ENCODE peak calls at places on chromosome 6, in seven cellular contexts. J is GM06990; Z is Peyer's patch; O is upper lobe of right lung; I is fibroblast of lung; L is CD8-positive, alpha-beta T cell; M is ovary. E is an unnamed sample.

GRCh38 chr6:11055127-11055627 is 11.1 kb upstream of the ELOVL2 start:
- DNase-seq in J (no peak), Z (no peak), O (no peak), I (peak), L (no peak), M (no peak), E (no peak)

GRCh38 chr6:127893541-127893940 is 7.3 kb downstream of the THEMIS start:
- DNase-seq in J (no peak), Z (no peak), O (no peak), I (no peak), L (peak), M (no peak), E (no peak)

GRCh38 chr6:137950581-137950980 is 83.5 kb downstream of the TNFAIP3 start:
- DNase-seq in J (no peak), Z (no peak), O (no peak), I (no peak), L (no peak), M (no peak), E (no peak)

GRCh38 chr6:64985726-64986125 is 721.3 kb downstream of the EYS start:
- DNase-seq in J (no peak), Z (no peak), O (no peak), I (peak), L (no peak), M (no peak), E (no peak)

GRCh38 chr6:35034411-35035171 is 106.5 kb downstream of the TCP11 start:
- DNase-seq in J (peak), Z (peak), O (peak), I (peak), L (no peak), M (no peak), E (no peak)

GRCh38 chr6:125918681-125919566 is 37.6 kb upstream of the HINT3 start:
- DNase-seq in J (peak), Z (peak), O (no peak), I (peak), L (peak), M (no peak), E (peak)

GRCh38 chr6:143742070-143742954 is 64.5 kb downstream of the PHACTR2 start:
- DNase-seq in J (no peak), Z (no peak), O (no peak), I (no peak), L (no peak), M (no peak), E (no peak)

GRCh38 chr6:130674604-130675003 is 152.6 kb upstream of the SMLR1 start:
- DNase-seq in J (no peak), Z (no peak), O (no peak), I (peak), L (no peak), M (no peak), E (no peak)

GRCh38 chr6:37517411-37517812 is 17.7 kb upstream of the CCDC167 start:
- DNase-seq in J (no peak), Z (peak), O (no peak), I (peak), L (peak), M (no peak), E (peak)

GRCh38 chr6:166778776-166779175 is 151.7 kb upstream of the RPS6KA2 start:
- DNase-seq in J (no peak), Z (no peak), O (no peak), I (no peak), L (no peak), M (no peak), E (no peak)

GRCh38 chr6:167965602-167966539 is 31.6 kb upstream of the KIF25 start:
- DNase-seq in J (no peak), Z (no peak), O (no peak), I (no peak), L (no peak), M (no peak), E (no peak)

GRCh38 chr6:97947841-97948240 is 664.8 kb upstream of the MMS22L start:
- DNase-seq in J (no peak), Z (no peak), O (no peak), I (peak), L (no peak), M (no peak), E (no peak)

GRCh38 chr6:170553686-170554085 is 483 bp upstream of the TBP start:
- DNase-seq in J (no peak), Z (no peak), O (no peak), I (peak), L (peak), M (peak), E (no peak)

GRCh38 chr6:83546636-83547035 is 34.3 kb downstream of the PRSS35 start:
- DNase-seq in J (no peak), Z (no peak), O (no peak), I (no peak), L (peak), M (no peak), E (no peak)

GRCh38 chr6:41743406-41744235 is 3.6 kb downstream of the PGC start:
- DNase-seq in J (no peak), Z (no peak), O (no peak), I (no peak), L (no peak), M (no peak), E (no peak)

GRCh38 chr6:37516920-37517405 is 17.3 kb upstream of the CCDC167 start:
- DNase-seq in J (no peak), Z (no peak), O (no peak), I (no peak), L (peak), M (no peak), E (no peak)

GRCh38 chr6:3294921-3295871 is 36.4 kb downstream of the PSMG4 start:
- DNase-seq in J (no peak), Z (peak), O (peak), I (no peak), L (no peak), M (no peak), E (no peak)

GRCh38 chr6:24584390-24584735 is 61.6 kb downstream of the KIAA0319 start:
- DNase-seq in J (no peak), Z (no peak), O (no peak), I (no peak), L (no peak), M (no peak), E (no peak)

GRCh38 chr6:150539568-150539967 is 60.1 kb upstream of the PLEKHG1 start:
- DNase-seq in J (no peak), Z (no peak), O (no peak), I (no peak), L (no peak), M (no peak), E (no peak)

GRCh38 chr6:127207591-127208120 is 59.0 kb upstream of the RNF146 start:
- DNase-seq in J (no peak), Z (no peak), O (no peak), I (peak), L (no peak), M (no peak), E (no peak)

GRCh38 chr6:79077680-79078056 is 386 bp downstream of the PHIP start:
- DNase-seq in J (no peak), Z (no peak), O (no peak), I (no peak), L (no peak), M (no peak), E (no peak)

GRCh38 chr6:46486186-46486585 is 5.1 kb downstream of the RCAN2 start:
- DNase-seq in J (no peak), Z (no peak), O (no peak), I (no peak), L (no peak), M (no peak), E (no peak)

GRCh38 chr6:47152666-47153065 is 110.5 kb upstream of the ADGRF1 start:
- DNase-seq in J (no peak), Z (no peak), O (no peak), I (no peak), L (no peak), M (no peak), E (no peak)

GRCh38 chr6:137102851-137103492 is 58.2 kb upstream of the IL20RA start:
- DNase-seq in J (peak), Z (peak), O (no peak), I (no peak), L (no peak), M (no peak), E (peak)

GRCh38 chr6:132300323-132300949 is 100.8 kb downstream of the MOXD1 start:
- DNase-seq in J (no peak), Z (peak), O (no peak), I (peak), L (no peak), M (no peak), E (peak)

GRCh38 chr6:132445201-132445951 is 44.1 kb upstream of the MOXD1 start:
- DNase-seq in J (no peak), Z (no peak), O (no peak), I (peak), L (no peak), M (no peak), E (no peak)

GRCh38 chr6:88914180-88914579 is 49.2 kb downstream of the RNGTT start:
- DNase-seq in J (no peak), Z (no peak), O (no peak), I (peak), L (no peak), M (no peak), E (no peak)

GRCh38 chr6:44043036-44043478 is 84.2 kb downstream of the MRPL14 start:
- DNase-seq in J (no peak), Z (no peak), O (no peak), I (peak), L (no peak), M (no peak), E (no peak)

GRCh38 chr6:135951169-135951568 is 99.7 kb downstream of the PDE7B start:
- DNase-seq in J (no peak), Z (no peak), O (no peak), I (no peak), L (no peak), M (no peak), E (no peak)

GRCh38 chr6:151052021-151052646 is 186.6 kb downstream of the MTHFD1L start:
- DNase-seq in J (no peak), Z (no peak), O (no peak), I (no peak), L (no peak), M (no peak), E (no peak)

GRCh38 chr6:137218473-137218916 is 690 bp downstream of the IFNGR1 start:
- DNase-seq in J (peak), Z (peak), O (no peak), I (peak), L (peak), M (no peak), E (no peak)

GRCh38 chr6:36355819-36356218 is 19.1 kb upstream of the BNIP5 start:
- DNase-seq in J (no peak), Z (no peak), O (no peak), I (no peak), L (no peak), M (no peak), E (no peak)

GRCh38 chr6:107956586-107957164 is 1.3 kb downstream of the SEC63 start:
- DNase-seq in J (no peak), Z (no peak), O (no peak), I (peak), L (no peak), M (no peak), E (no peak)

GRCh38 chr6:113160716-113161115 is 696.4 kb upstream of the MARCKS start:
- DNase-seq in J (no peak), Z (no peak), O (no peak), I (no peak), L (no peak), M (no peak), E (no peak)

DNA sequence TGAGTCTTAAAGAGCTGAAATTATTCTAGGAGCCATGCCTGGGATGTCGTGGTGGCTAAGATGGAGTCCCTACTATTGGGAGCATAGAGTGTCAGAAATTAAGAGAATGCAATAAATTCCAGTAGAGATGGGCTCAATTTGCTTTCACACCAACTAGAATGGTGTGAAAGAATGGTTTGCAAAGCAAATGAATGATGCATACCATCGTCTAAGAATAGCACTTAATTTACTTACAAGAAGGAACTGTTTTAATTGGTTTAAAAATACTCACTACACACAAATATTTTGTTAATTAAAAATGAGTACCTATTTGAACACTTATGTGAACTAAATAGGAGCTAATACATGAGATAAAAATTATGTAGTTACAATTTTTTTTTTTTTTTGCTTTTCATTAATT is 132.6 kb downstream of the GMPR start:
- DNase-seq in J (peak), Z (no peak), O (no peak), I (no peak), L (no peak), M (no peak), E (no peak)
- TF ChIP-seq CTCF in J (no peak), Z (no peak), O (no peak), I (no peak), L (no peak), M (no peak), E (no peak)

GRCh38 chr6:18126116-18126515 is 3.6 kb upstream of the NHLRC1 start:
- DNase-seq in J (no peak), Z (no peak), O (no peak), I (peak), L (no peak), M (no peak), E (no peak)

GRCh38 chr6:18122128-18123093 is at the start of gene NHLRC1:
- DNase-seq in J (peak), Z (peak), O (peak), I (peak), L (peak), M (peak), E (peak)

GRCh38 chr6:18118330-18118729 is 4.1 kb downstream of the NHLRC1 start:
- DNase-seq in J (no peak), Z (no peak), O (no peak), I (no peak), L (no peak), M (no peak), E (no peak)

GRCh38 chr6:18119236-18119635 is 3.2 kb downstream of the NHLRC1 start:
- DNase-seq in J (no peak), Z (peak), O (no peak), I (no peak), L (no peak), M (no peak), E (no peak)

DNA sequence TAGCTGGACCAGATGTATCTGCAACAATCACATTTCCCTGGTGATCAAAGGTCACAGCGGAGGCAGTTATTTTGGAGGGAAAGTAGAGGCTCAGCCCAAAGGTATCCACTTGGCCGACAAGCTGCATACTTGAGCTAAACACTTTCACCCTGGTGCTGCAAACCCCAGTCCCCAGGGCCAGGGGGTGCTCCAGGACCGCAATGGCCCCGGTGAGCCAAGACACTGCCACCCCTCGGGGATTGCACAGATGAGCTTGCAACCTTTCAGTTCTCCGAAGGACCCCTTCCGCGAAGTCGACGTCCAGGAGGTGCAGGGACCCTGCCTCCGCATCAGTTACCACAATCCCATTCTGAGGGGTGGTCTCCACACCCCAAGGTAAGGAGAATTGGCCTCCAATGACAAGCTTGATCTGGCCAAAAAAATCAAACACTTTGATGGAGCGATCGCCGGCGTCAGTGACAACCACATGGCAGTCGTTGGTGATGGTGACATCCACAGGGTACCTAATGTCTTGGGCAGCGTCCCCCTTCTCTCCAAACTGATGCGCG is 823 bp downstream of the NHLRC1 start:
- DNase-seq in J (peak), Z (no peak), O (no peak), I (no peak), L (no peak), M (no peak), E (no peak)
- H3K4me3 ChIP-seq in J (no peak), Z (peak), O (peak), I (no peak), L (peak), M (peak), E (no peak)

DNA sequence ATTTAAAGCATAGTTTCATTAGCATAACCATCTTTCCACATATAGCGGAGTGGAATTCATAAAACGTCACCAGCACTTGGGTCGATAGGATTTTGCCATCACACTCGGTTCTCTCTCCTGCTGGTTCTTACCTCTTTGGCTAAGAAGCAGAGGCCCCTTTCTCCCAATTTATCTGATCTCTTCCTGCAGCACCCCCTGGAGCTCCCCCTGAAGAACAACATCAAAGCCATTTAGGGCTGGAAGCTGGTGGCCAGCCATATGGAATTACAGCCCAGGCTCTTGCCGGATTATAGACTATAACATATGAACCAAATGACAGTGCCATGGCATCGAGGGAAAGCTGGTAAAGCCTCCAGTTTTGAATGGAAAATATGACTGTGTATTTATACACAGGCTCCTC is 6.4 kb upstream of the KIF6 start:
- DNase-seq in J (no peak), Z (no peak), O (no peak), I (no peak), L (no peak), M (no peak), E (no peak)
- TF ChIP-seq CTCF in J (no peak), Z (no peak), O (no peak), I (peak), L (no peak), M (no peak), E (peak)

GRCh38 chr6:32415521-32416019 is 8.6 kb upstream of the BTNL2 start:
- DNase-seq in J (no peak), Z (peak), O (peak), I (peak), L (peak), M (peak), E (peak)
- H3K4me3 ChIP-seq in J (no peak), Z (no peak), O (no peak), I (no peak), L (no peak), M (no peak), E (peak)

GRCh38 chr6:15775076-15775634 is 112.3 kb upstream of the DTNBP1 start:
- DNase-seq in J (no peak), Z (no peak), O (no peak), I (no peak), L (no peak), M (no peak), E (no peak)

GRCh38 chr6:15769471-15770088 is 106.8 kb upstream of the DTNBP1 start:
- DNase-seq in J (no peak), Z (no peak), O (no peak), I (peak), L (no peak), M (no peak), E (no peak)

GRCh38 chr6:15775741-15776140 is 112.9 kb upstream of the DTNBP1 start:
- DNase-seq in J (no peak), Z (no peak), O (no peak), I (no peak), L (no peak), M (no peak), E (no peak)

GRCh38 chr6:15774011-15774410 is 111.2 kb upstream of the DTNBP1 start:
- DNase-seq in J (no peak), Z (no peak), O (no peak), I (no peak), L (no peak), M (no peak), E (no peak)

DNA sequence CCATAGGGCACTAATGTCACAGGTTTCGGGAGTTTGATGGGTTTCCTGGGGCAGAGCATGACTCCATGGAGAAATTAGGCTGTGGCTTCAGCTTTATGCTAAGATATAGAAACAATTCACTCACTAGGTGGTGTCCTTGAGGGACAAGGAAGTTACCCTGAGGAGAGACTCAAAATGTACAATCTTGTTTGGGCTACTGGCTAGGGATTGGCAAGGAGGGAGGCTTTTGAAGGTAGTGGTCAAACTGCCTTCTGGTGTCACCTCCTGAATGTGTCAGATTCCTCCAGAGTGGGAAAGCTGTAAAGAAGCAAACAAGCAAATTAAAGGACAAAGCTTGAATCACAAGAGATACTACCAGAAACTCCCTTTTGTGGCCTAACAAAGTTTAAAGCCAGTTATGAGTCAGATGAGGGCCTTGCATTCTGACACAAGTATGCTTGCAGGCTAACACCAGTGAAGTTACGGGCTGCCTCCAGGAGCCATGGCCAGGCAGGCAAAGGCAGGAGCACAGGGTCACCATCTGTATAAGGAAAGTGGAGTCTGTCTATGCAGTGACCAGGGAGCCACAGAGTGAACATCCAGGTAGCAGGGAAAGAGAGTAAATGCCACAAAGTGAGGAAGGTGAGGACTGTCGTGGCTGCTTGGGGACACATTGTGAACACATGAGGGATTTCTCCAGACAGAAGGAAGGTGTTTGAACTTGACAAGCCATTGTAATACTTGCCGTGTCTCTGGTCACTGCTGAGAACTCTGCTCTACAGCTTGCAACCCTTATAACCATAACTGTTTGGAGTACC is 107.7 kb upstream of the DTNBP1 start:
- DNase-seq in J (peak), Z (no peak), O (no peak), I (peak), L (no peak), M (no peak), E (peak)
- TF ChIP-seq CTCF in J (peak), Z (no peak), O (peak), I (no peak), L (no peak), M (no peak), E (peak)